ENCODE peak calls at places on chromosomes 11 and 22, in seven cellular contexts. F is IMR-90, W is endothelial cell of umbilical vein, U is AG04450, Y is fibroblast of lung, X is transverse colon, T is endodermal cell. H is an unnamed sample. For H3K27me3, the result is how much of the 10 kb centered on the place peaks cover.

GRCh38 chr11:104830080-104830479 is 68.2 kb downstream of the CASP12 start:
- DNase-seq in T (no peak), X (no peak), F (peak), Y (peak), W (peak), U (no peak), H (no peak)

GRCh38 chr11:44860967-44861828 is 89.5 kb downstream of the TP53I11 start:
- DNase-seq in X (no peak), F (no peak), W (no peak), T (no peak), U (no peak), Y (peak), H (no peak)

GRCh38 chr22:30488121-30488520 is 16.3 kb upstream of the SEC14L3 start:
- DNase-seq in Y (no peak), X (no peak), F (no peak), W (no peak), U (no peak), T (peak), H (no peak)

GRCh38 chr11:108008656-108009496 is at the start of gene CUL5:
- DNase-seq in F (peak), T (peak), W (peak), Y (peak), X (peak), U (peak), H (peak)

GRCh38 chr11:7057641-7058040 is 31.2 kb upstream of the RBMXL2 start:
- DNase-seq in W (no peak), T (no peak), F (no peak), U (no peak), X (no peak), Y (no peak), H (no peak)

GRCh38 chr11:2091786-2092463 is 47.3 kb downstream of the IGF2 start:
- DNase-seq in X (no peak), U (no peak), Y (no peak), T (peak), F (no peak), W (no peak), H (no peak)

GRCh38 chr11:68480193-68480592 is 19.6 kb downstream of the PPP6R3 start:
- DNase-seq in X (no peak), Y (no peak), F (no peak), U (no peak), W (no peak), T (no peak), H (no peak)

GRCh38 chr11:119671048-119671447 is 58.0 kb downstream of the NECTIN1 start:
- DNase-seq in F (peak), T (no peak), X (peak), U (peak), W (peak), Y (peak), H (peak)

GRCh38 chr11:128927108-128927461 is 15.6 kb downstream of the TP53AIP1 start:
- DNase-seq in F (no peak), Y (no peak), T (no peak), X (no peak), U (no peak), W (no peak), H (no peak)

GRCh38 chr11:112172362-112172994 is 2.8 kb upstream of the BCO2 start:
- DNase-seq in X (no peak), F (peak), W (peak), U (no peak), Y (peak), T (no peak), H (no peak)

GRCh38 chr11:125952973-125953372 is 7.1 kb downstream of the VSIG10L2 start:
- DNase-seq in F (no peak), U (no peak), X (peak), Y (no peak), T (no peak), W (no peak), H (peak)

GRCh38 chr11:10076458-10077141 is 217.4 kb downstream of the SBF2 start:
- DNase-seq in U (no peak), X (peak), Y (peak), T (peak), F (peak), W (peak), H (no peak)

GRCh38 chr11:36565033-36565610 is 2.7 kb upstream of the RAG1 start:
- DNase-seq in F (no peak), U (no peak), W (peak), Y (no peak), T (no peak), X (no peak), H (no peak)

GRCh38 chr11:76588455-76589325 is 81.9 kb downstream of the LRRC32 start:
- DNase-seq in Y (no peak), W (peak), F (peak), X (peak), T (peak), U (no peak), H (no peak)

GRCh38 chr22:45830531-45831245 is 146.3 kb downstream of the WNT7B start:
- DNase-seq in X (no peak), W (peak), F (peak), U (no peak), Y (peak), T (no peak), H (no peak)

GRCh38 chr11:131951146-131951545 is 580.7 kb downstream of the NTM start:
- DNase-seq in W (no peak), F (no peak), U (no peak), T (no peak), Y (no peak), X (no peak), H (no peak)

GRCh38 chr11:130740819-130741218 is 175.5 kb downstream of the SNX19 start:
- DNase-seq in F (peak), X (no peak), T (no peak), Y (peak), W (peak), U (no peak), H (no peak)

GRCh38 chr11:71489311-71490043 is 36.5 kb downstream of the NADSYN1 start:
- DNase-seq in W (peak), U (peak), F (peak), T (no peak), X (no peak), Y (peak), H (no peak)

GRCh38 chr11:36447514-36447913 is 62.6 kb downstream of the TRAF6 start:
- DNase-seq in W (no peak), X (no peak), Y (peak), U (no peak), F (no peak), T (no peak), H (no peak)

GRCh38 chr11:122705396-122705795 is 49.9 kb downstream of the UBASH3B start:
- DNase-seq in U (no peak), Y (no peak), T (no peak), F (no peak), W (no peak), X (no peak), H (no peak)
- TF ChIP-seq CTCF in U (no peak), Y (no peak), T (no peak), F (no peak), W (no peak), X (no peak), H (no peak)

GRCh38 chr22:17489101-17489500 is 74.2 kb upstream of the SLC25A18 start:
- DNase-seq in F (no peak), U (no peak), X (no peak), W (no peak), T (no peak), Y (no peak), H (no peak)

GRCh38 chr22:17486719-17487118 is 76.6 kb upstream of the SLC25A18 start:
- DNase-seq in U (no peak), F (no peak), Y (no peak), W (no peak), X (no peak), T (no peak), H (peak)

GRCh38 chr22:17493384-17493981 is 69.8 kb upstream of the SLC25A18 start:
- DNase-seq in X (no peak), U (no peak), Y (no peak), W (no peak), F (no peak), T (no peak), H (no peak)

GRCh38 chr22:17492247-17492646 is 71.1 kb upstream of the SLC25A18 start:
- DNase-seq in T (no peak), F (no peak), X (no peak), W (no peak), U (no peak), Y (no peak), H (no peak)

GRCh38 chr22:17491090-17491489 is 72.2 kb upstream of the SLC25A18 start:
- DNase-seq in F (no peak), W (no peak), U (no peak), Y (no peak), X (no peak), T (no peak), H (no peak)
- H3K27me3 ChIP-seq in F (under half), W (under half), U (under half), Y (under half), X (under half), T (under half), H (under half)

GRCh38 chr11:8754241-8754640 is 71.6 kb downstream of the RPL27A start:
- DNase-seq in T (no peak), U (no peak), W (no peak), X (no peak), Y (no peak), F (no peak), H (no peak)
- H3K4me3 ChIP-seq in T (no peak), U (no peak), W (no peak), X (no peak), Y (no peak), F (no peak), H (no peak)

GRCh38 chr22:38305481-38306448 is 11.5 kb downstream of the CSNK1E start:
- DNase-seq in W (peak), X (peak), U (no peak), F (peak), T (peak), Y (peak), H (no peak)
- TF ChIP-seq CTCF in W (peak), X (no peak), U (no peak), F (no peak), T (peak), Y (no peak), H (no peak)

GRCh38 chr22:48488611-48489456 is 1338.8 kb downstream of the BRD1 start:
- DNase-seq in W (no peak), T (peak), F (no peak), X (no peak), U (no peak), Y (no peak), H (no peak)
- H3K27me3 ChIP-seq in W (under half), T (under half), F (under half), X (half or more), U (under half), Y (under half), H (under half)

GRCh38 chr11:65418431-65418680 is 4.2 kb upstream of the NEAT1 start:
- DNase-seq in T (no peak), X (no peak), F (no peak), W (no peak), U (no peak), Y (no peak), H (no peak)
- H3K4me3 ChIP-seq in T (peak), X (peak), F (no peak), W (no peak), U (peak), Y (no peak), H (peak)

GRCh38 chr11:101848262-101848661 is 66.5 kb upstream of the CEP126 start:
- DNase-seq in Y (no peak), W (peak), U (no peak), F (peak), X (no peak), T (no peak), H (no peak)
- TF ChIP-seq CTCF in Y (peak), W (no peak), U (peak), F (peak), X (peak), T (peak), H (peak)

GRCh38 chr11:3214420-3214699 is 4.3 kb downstream of the MRGPRG start:
- DNase-seq in W (no peak), F (no peak), Y (no peak), X (no peak), T (no peak), U (no peak), H (no peak)
- H3K27me3 ChIP-seq in W (under half), F (under half), Y (under half), X (under half), T (under half), U (under half), H (under half)

DNA sequence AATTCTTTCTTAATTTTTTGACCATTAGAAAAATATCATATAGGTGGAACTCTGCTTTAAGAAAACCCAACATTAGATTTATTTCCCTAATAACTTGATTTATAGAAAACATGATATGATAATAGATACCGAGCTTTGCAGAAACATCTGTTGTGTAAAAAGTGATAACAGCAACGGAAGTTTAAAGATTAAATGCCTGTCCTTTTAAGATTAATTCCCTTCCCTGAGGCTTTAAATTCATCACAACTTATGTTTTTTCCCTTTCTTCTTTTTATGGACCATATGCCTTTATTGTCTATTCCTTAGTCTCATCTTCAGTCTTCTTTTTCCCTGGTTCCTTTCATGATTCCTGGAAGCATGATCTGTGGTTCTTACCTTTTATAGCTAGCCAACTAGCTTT is 1.9 kb downstream of the USP47 start:
- DNase-seq in T (no peak), X (no peak), F (no peak), Y (no peak), W (peak), U (no peak), H (no peak)
- H3K4me3 ChIP-seq in T (peak), X (peak), F (peak), Y (peak), W (peak), U (peak), H (peak)

DNA sequence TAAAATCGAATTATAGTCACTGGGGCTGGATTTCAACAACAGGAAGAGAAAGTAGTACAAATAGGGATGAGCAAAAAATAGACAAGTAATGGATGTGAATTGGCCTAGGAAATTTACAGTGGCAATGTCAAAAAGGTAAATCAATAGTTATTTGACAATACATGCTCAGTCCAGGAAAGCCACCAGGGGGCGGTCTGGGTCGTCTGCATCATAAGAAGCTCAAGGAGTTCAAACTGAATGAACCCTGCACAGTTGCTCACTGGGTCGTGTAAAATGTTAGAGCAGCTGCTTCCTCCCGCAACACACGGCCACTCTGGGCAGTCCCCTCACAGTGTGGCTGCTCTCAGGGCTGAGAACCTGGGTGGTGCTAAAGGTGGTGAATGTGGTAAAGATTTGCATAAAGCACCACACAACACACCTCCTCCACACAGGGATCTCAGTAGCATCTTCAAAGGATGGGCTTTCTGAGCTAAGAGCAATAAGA is 85.9 kb downstream of the ZNF280B start:
- DNase-seq in X (peak), Y (peak), W (peak), U (peak), F (peak), T (peak), H (peak)
- TF ChIP-seq CTCF in X (peak), Y (peak), W (peak), U (peak), F (peak), T (peak), H (peak)

H was measured in pancreas.